ENCODE peak calls at places on chromosomes 2 and 18, in seven cellular contexts. A is left ventricle myocardium inferior; H is CD8-positive, alpha-beta T cell; Q is adrenal gland; U is vagina; X is GM23338; B is neural progenitor cell. S is an unnamed sample.
A peak's percentile ranks its signal among the peaks of the same experiment; 100 is the strongest.

GRCh38 chr18:68837665-68838390 is 39.9 kb downstream of the CCDC102B start:
- DNase-seq in A (no peak), H (no peak), Q (no peak), U (no peak), X (no peak), B (no peak), S (no peak)

GRCh38 chr2:209458018-209458979 is 34.5 kb downstream of the MAP2 start:
- DNase-seq in A (no peak), H (no peak), Q (no peak), U (no peak), X (peak; percentile 16), B (no peak), S (no peak)

GRCh38 chr2:70851704-70852103 is 16.1 kb upstream of the CD207 start:
- DNase-seq in A (no peak), H (no peak), Q (no peak), U (no peak), X (no peak), B (no peak), S (no peak)

GRCh38 chr2:68466361-68466777 is 725 bp downstream of the FBXO48 start:
- DNase-seq in A (no peak), H (peak; percentile 44), Q (no peak), U (no peak), X (no peak), B (peak; percentile 44), S (peak; percentile 16)

GRCh38 chr2:73885406-73885805 is 7.4 kb upstream of the ACTG2 start:
- DNase-seq in A (no peak), H (no peak), Q (no peak), U (no peak), X (no peak), B (no peak), S (no peak)

GRCh38 chr18:3140986-3141639 is 78.7 kb downstream of the MYOM1 start:
- DNase-seq in A (no peak), H (no peak), Q (no peak), U (no peak), X (no peak), B (no peak), S (no peak)

GRCh38 chr2:27509326-27509725 is 12.7 kb downstream of the GCKR start:
- DNase-seq in A (no peak), H (no peak), Q (no peak), U (no peak), X (no peak), B (no peak), S (peak; percentile 56)

GRCh38 chr2:237790353-237790752 is 8.2 kb upstream of the RBM44 start:
- DNase-seq in A (no peak), H (no peak), Q (no peak), U (no peak), X (no peak), B (no peak), S (peak; percentile 14)

GRCh38 chr2:145654746-145655145 is 1134.8 kb upstream of the ZEB2 start:
- DNase-seq in A (no peak), H (no peak), Q (no peak), U (no peak), X (no peak), B (no peak), S (no peak)

GRCh38 chr2:135256531-135257258 is 204.6 kb downstream of the RAB3GAP1 start:
- DNase-seq in A (no peak), H (no peak), Q (no peak), U (no peak), X (peak; percentile 4), B (no peak), S (no peak)

GRCh38 chr18:79560042-79560860 is 119.4 kb upstream of the CTDP1 start:
- DNase-seq in A (no peak), H (no peak), Q (no peak), U (no peak), X (no peak), B (no peak), S (no peak)

DNA sequence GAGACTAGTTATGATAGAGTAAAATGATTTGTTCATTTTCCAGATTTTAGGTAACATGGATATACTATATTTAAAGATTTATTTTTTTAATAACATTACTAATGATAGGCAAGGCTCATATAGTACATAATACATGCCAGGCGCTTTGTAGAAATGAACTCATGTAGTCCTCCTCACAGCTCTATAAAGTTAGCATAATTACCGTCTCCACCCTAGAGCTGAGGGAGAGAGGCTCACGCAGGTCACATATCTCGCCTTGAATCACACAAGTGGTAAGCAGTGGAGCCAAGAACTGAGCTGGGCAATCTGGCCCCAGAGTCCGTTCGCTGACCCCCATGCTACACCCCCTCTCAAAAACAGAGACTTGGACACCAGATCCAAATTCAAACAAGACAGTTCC is 222.5 kb downstream of the FAM210A start:
- DNase-seq in A (no peak), H (no peak), Q (no peak), U (no peak), X (no peak), B (no peak), S (no peak)
- H3K4me1 ChIP-seq in A (peaks cover 44% of the 10 kb centered on the region), H (peaks cover 18% of the 10 kb centered on the region), Q (no peaks in the 10 kb centered on the region), U (peaks cover 31% of the 10 kb centered on the region), X (peaks cover 19% of the 10 kb centered on the region), B (peaks cover 14% of the 10 kb centered on the region), S (peaks cover 5% of the 10 kb centered on the region)

DNA sequence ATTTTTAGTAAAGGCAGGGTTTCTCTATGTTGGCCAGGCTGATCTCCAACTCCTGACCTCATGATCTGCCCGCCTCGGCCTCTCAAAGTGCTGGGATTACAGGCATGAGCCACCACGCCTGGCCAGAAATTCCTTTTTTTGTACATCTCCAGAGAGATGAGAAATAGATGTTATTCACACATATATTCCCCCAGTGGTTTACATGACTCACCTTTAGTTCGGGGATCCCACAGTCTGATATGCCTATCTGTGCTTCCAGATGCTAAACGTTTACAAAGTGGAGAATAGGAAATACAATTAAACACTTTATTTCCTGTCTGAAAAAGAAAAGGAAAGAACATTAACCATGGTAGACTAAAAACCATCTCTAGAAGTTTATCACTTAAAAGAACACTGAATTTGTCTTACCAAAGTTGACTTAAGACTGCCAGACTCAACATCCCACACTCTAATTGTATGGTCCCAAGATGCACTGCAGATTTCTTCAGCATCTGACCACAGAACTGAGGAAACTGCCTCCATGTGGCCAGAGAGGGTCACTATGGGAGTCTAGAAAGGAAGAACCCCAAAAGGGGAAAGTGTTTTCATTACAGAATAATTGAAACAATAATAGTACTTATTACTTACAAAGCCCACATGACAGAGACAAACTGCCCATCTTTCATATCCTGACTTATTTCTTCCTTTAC is 12.6 kb upstream of the ICA1L start:
- DNase-seq in A (no peak), H (no peak), Q (no peak), U (no peak), X (no peak), B (no peak), S (no peak)
- TF ChIP-seq CTCF in A (no peak), H (no peak), Q (no peak), U (no peak), X (peak; percentile 20), B (no peak), S (peak; percentile 20)

GRCh38 chr2:140311905-140312304 is 1531.7 kb upstream of the NXPH2 start:
- DNase-seq in A (no peak), H (no peak), Q (no peak), U (no peak), X (no peak), B (no peak), S (no peak)
- H3K4me3 ChIP-seq in A (no peak overlapping the region), H (no peak overlapping the region), Q (no peak overlapping the region), U (no peak overlapping the region), X (no peak overlapping the region), B (no peak overlapping the region), S (no peak overlapping the region)

GRCh38 chr2:181907005-181907549 is 15.5 kb downstream of the ITPRID2 start:
- DNase-seq in A (no peak), H (no peak), Q (no peak), U (no peak), X (no peak), B (no peak), S (no peak)
- H3K4me1 ChIP-seq in A (peaks cover 67% of the 10 kb centered on the region), H (no peaks in the 10 kb centered on the region), Q (no peaks in the 10 kb centered on the region), U (peaks cover 30% of the 10 kb centered on the region), X (no peaks in the 10 kb centered on the region), B (no peaks in the 10 kb centered on the region), S (no peaks in the 10 kb centered on the region)

GRCh38 chr2:63751901-63752300 is 89.8 kb upstream of the UGP2 start:
- DNase-seq in A (no peak), H (no peak), Q (no peak), U (no peak), X (no peak), B (no peak), S (no peak)
- TF ChIP-seq CTCF in A (no peak), H (no peak), Q (no peak), U (no peak), X (no peak), B (no peak), S (no peak)

GRCh38 chr18:77093067-77093430 is 39.5 kb downstream of the MBP start:
- DNase-seq in A (no peak), H (no peak), Q (no peak), U (no peak), X (no peak), B (no peak), S (no peak)

GRCh38 chr18:77093584-77093983 is 39.0 kb downstream of the MBP start:
- DNase-seq in A (no peak), H (no peak), Q (no peak), U (no peak), X (no peak), B (no peak), S (no peak)

GRCh38 chr18:77096031-77096371 is 36.6 kb downstream of the MBP start:
- DNase-seq in A (no peak), H (no peak), Q (no peak), U (no peak), X (no peak), B (no peak), S (no peak)

GRCh38 chr18:77096936-77097886 is 35.4 kb downstream of the MBP start:
- DNase-seq in A (no peak), H (no peak), Q (no peak), U (no peak), X (peak; percentile 87), B (no peak), S (no peak)

GRCh38 chr18:77095356-77096030 is 37.1 kb downstream of the MBP start:
- DNase-seq in A (no peak), H (no peak), Q (no peak), U (no peak), X (no peak), B (no peak), S (no peak)
- H3K4me3 ChIP-seq in A (no peak overlapping the region), H (no peak overlapping the region), Q (no peak overlapping the region), U (no peak overlapping the region), X (no peak overlapping the region), B (no peak overlapping the region), S (no peak overlapping the region)

S was measured in cardiac muscle cell.